ENCODE peak calls at places on chromosomes 7 and 10, in ten cellular contexts. L, R, W, P, N, F, C, X, O and Q are unnamed samples.
A peak's percentile ranks its signal among the peaks of the same experiment; 100 is the strongest.

GRCh38 chr7:29377718-29378117 is 183.1 kb downstream of the CHN2 start:
- DNase-seq in L (no peak), R (no peak), W (no peak), P (no peak), N (no peak), F (no peak), C (no peak), X (no peak), O (no peak), Q (no peak)

GRCh38 chr10:103855852-103856496 is 598 bp upstream of the SH3PXD2A start:
- DNase-seq in L (no peak), R (peak; percentile 50), W (no peak), P (no peak), N (no peak), F (no peak), C (no peak), X (no peak), O (no peak), Q (no peak)

GRCh38 chr7:90669492-90669891 is 73.4 kb downstream of the CDK14 start:
- DNase-seq in L (no peak), R (no peak), W (no peak), P (no peak), N (no peak), F (no peak), C (no peak), X (no peak), O (no peak), Q (no peak)

GRCh38 chr7:22238354-22239311 is 118.3 kb downstream of the RAPGEF5 start:
- DNase-seq in L (no peak), R (no peak), W (no peak), P (no peak), N (no peak), F (no peak), C (no peak), X (no peak), O (no peak), Q (no peak)

GRCh38 chr7:2607122-2607912 is 24.5 kb upstream of the TTYH3 start:
- DNase-seq in L (no peak), R (peak; percentile 63), W (peak; percentile 42), P (no peak), N (no peak), F (peak; percentile 83), C (no peak), X (no peak), O (no peak), Q (no peak)

GRCh38 chr10:317219-317868 is 182.1 kb downstream of the ZMYND11 start:
- DNase-seq in L (no peak), R (no peak), W (no peak), P (peak; percentile 66), N (no peak), F (peak; percentile 49), C (no peak), X (no peak), O (no peak), Q (peak; percentile 36)

GRCh38 chr7:44460325-44460724 is 30.1 kb downstream of the NUDCD3 start:
- DNase-seq in L (no peak), R (no peak), W (no peak), P (no peak), N (peak; percentile 53), F (no peak), C (no peak), X (no peak), O (no peak), Q (no peak)

GRCh38 chr7:128164955-128165670 is 76.0 kb upstream of the LEP start:
- DNase-seq in L (no peak), R (no peak), W (no peak), P (no peak), N (no peak), F (no peak), C (no peak), X (no peak), O (no peak), Q (no peak)

GRCh38 chr10:80204801-80205477 is 398 bp downstream of the ANXA11 start:
- DNase-seq in L (peak; percentile 67), R (peak; percentile 64), W (peak; percentile 21), P (peak; percentile 59), N (peak; percentile 39), F (peak; percentile 50), C (no peak), X (no peak), O (no peak), Q (peak; percentile 55)

GRCh38 chr7:4048336-4048735 is 633.8 kb upstream of the FOXK1 start:
- DNase-seq in L (no peak), R (no peak), W (no peak), P (no peak), N (no peak), F (no peak), C (no peak), X (no peak), O (no peak), Q (no peak)

GRCh38 chr7:148732862-148733261 is 34.2 kb downstream of the CUL1 start:
- DNase-seq in L (no peak), R (no peak), W (no peak), P (no peak), N (no peak), F (no peak), C (no peak), X (no peak), O (no peak), Q (no peak)

GRCh38 chr7:36400606-36401005 is 10.9 kb downstream of the ANLN start:
- DNase-seq in L (no peak), R (no peak), W (no peak), P (no peak), N (no peak), F (no peak), C (no peak), X (no peak), O (no peak), Q (no peak)

GRCh38 chr10:3105166-3105565 is 37.8 kb downstream of the PFKP start:
- DNase-seq in L (no peak), R (no peak), W (no peak), P (no peak), N (no peak), F (no peak), C (no peak), X (no peak), O (no peak), Q (no peak)

GRCh38 chr7:150356265-150356897 is 12.2 kb upstream of the REPIN1 start:
- DNase-seq in L (no peak), R (no peak), W (peak; percentile 64), P (no peak), N (no peak), F (no peak), C (no peak), X (no peak), O (peak; percentile 41), Q (no peak)

GRCh38 chr10:77159538-77160110 is 478.0 kb downstream of the KCNMA1 start:
- DNase-seq in L (no peak), R (no peak), W (no peak), P (no peak), N (no peak), F (no peak), C (no peak), X (no peak), O (no peak), Q (no peak)

GRCh38 chr7:137880432-137880831 is 33.7 kb upstream of the DGKI start:
- DNase-seq in L (no peak), R (no peak), W (no peak), P (no peak), N (no peak), F (no peak), C (no peak), X (no peak), O (no peak), Q (peak; percentile 24)

GRCh38 chr7:16646427-16647081 is 573 bp downstream of the BZW2 start:
- DNase-seq in L (peak; percentile 29), R (no peak), W (peak; percentile 43), P (no peak), N (no peak), F (no peak), C (no peak), X (no peak), O (no peak), Q (no peak)

GRCh38 chr10:8033812-8034665 is 20.4 kb upstream of the GATA3 start:
- DNase-seq in L (no peak), R (no peak), W (no peak), P (no peak), N (no peak), F (no peak), C (no peak), X (no peak), O (no peak), Q (no peak)

GRCh38 chr7:93715234-93715633 is 140.7 kb upstream of the CALCR start:
- DNase-seq in L (peak; percentile 60), R (peak; percentile 52), W (peak; percentile 58), P (peak; percentile 40), N (no peak), F (peak; percentile 26), C (peak; percentile 16), X (no peak), O (peak; percentile 43), Q (peak; percentile 17)

DNA sequence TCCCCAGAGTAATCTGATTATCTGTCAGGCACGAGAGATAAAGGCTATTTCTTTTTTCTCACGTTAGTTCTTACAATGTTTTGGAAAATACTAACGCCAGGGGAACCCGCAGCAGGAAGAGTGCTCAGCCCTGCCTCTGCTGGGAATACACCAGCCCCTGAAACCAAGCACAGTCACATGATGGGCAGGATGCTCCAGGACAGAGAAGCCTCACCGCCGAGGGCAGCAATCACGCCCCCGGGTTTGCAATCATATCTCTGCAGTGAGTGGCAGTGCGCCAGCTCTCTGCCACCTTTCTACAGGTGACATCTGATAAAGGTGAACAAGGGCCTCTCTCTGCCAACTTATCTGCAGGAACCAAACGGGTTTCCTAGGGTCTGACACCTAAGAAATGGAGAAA is 39.8 kb downstream of the BRI3 start:
- DNase-seq in L (no peak), R (peak; percentile 46), W (no peak), P (no peak), N (no peak), F (no peak), C (no peak), X (no peak), O (no peak), Q (no peak)
- H3K27ac ChIP-seq in L (no peak overlapping the region), R (no peak overlapping the region), W (no peak overlapping the region), P (no peak overlapping the region), N (no peak overlapping the region), F (no peak overlapping the region), C (no peak overlapping the region), X (no peak overlapping the region), O (no peak overlapping the region), Q (no peak overlapping the region)

GRCh38 chr7:139618482-139619366 is 95.2 kb downstream of the CLEC2L start:
- DNase-seq in L (peak; percentile 24), R (peak; percentile 53), W (peak; percentile 36), P (peak; percentile 52), N (no peak), F (no peak), C (peak; percentile 49), X (peak; percentile 18), O (peak; percentile 63), Q (peak; percentile 34)
- H3K27ac ChIP-seq in L (no peak overlapping the region), R (no peak overlapping the region), W (no peak overlapping the region), P (no peak overlapping the region), N (no peak overlapping the region), F (no peak overlapping the region), C (no peak overlapping the region), X (no peak overlapping the region), O (no peak overlapping the region), Q (no peak overlapping the region)

GRCh38 chr10:118918116-118918515 is 111.4 kb upstream of the NANOS1 start:
- DNase-seq in L (no peak), R (no peak), W (no peak), P (no peak), N (no peak), F (no peak), C (no peak), X (no peak), O (no peak), Q (no peak)
- H3K27ac ChIP-seq in L (no peak overlapping the region), R (no peak overlapping the region), W (no peak overlapping the region), P (no peak overlapping the region), N (no peak overlapping the region), F (no peak overlapping the region), C (no peak overlapping the region), X (no peak overlapping the region), O (no peak overlapping the region), Q (no peak overlapping the region)

GRCh38 chr10:19706904-19707303 is 109.3 kb upstream of the PLXDC2 start:
- DNase-seq in L (no peak), R (no peak), W (no peak), P (no peak), N (no peak), F (no peak), C (no peak), X (no peak), O (no peak), Q (no peak)
- H3K27ac ChIP-seq in L (no peak overlapping the region), R (no peak overlapping the region), W (no peak overlapping the region), P (no peak overlapping the region), N (no peak overlapping the region), F (no peak overlapping the region), C (no peak overlapping the region), X (no peak overlapping the region), O (no peak overlapping the region), Q (no peak overlapping the region)